ENCODE peak calls at places on chromosomes 12 and 14, in seven cellular contexts. One of them, this sample, is unnamed.

GRCh38 chr14:59020382-59020781 is 168.1 kb upstream of the DAAM1 start:
- DNase-seq in Peyer's patch: no peak
- DNase-seq in IMR-90: peak; percentile 46
- DNase-seq in HepG2: no peak
- DNase-seq in thyroid gland: peak; percentile 19
- DNase-seq in heart left ventricle: no peak
- DNase-seq in gastrocnemius medialis: no peak
- DNase-seq in this sample: no peak

GRCh38 chr14:65006251-65006721 is 19.6 kb downstream of the FNTB start:
- DNase-seq in thyroid gland: no peak
- DNase-seq in heart left ventricle: no peak
- DNase-seq in gastrocnemius medialis: no peak
- DNase-seq in HepG2: no peak
- DNase-seq in IMR-90: no peak
- DNase-seq in Peyer's patch: no peak
- DNase-seq in this sample: no peak

GRCh38 chr14:23022849-23023499 is 11.7 kb downstream of the PSMB5 start:
- DNase-seq in HepG2: no peak
- DNase-seq in Peyer's patch: no peak
- DNase-seq in IMR-90: no peak
- DNase-seq in thyroid gland: no peak
- DNase-seq in heart left ventricle: no peak
- DNase-seq in gastrocnemius medialis: no peak
- DNase-seq in this sample: no peak

GRCh38 chr12:64102339-64102738 is 119.8 kb downstream of the KICS2 start:
- DNase-seq in HepG2: no peak
- DNase-seq in IMR-90: no peak
- DNase-seq in thyroid gland: no peak
- DNase-seq in heart left ventricle: no peak
- DNase-seq in gastrocnemius medialis: no peak
- DNase-seq in Peyer's patch: no peak
- DNase-seq in this sample: no peak

GRCh38 chr14:54202288-54202687 is 194.5 kb upstream of the CDKN3 start:
- DNase-seq in IMR-90: peak; percentile 49
- DNase-seq in heart left ventricle: no peak
- DNase-seq in HepG2: no peak
- DNase-seq in gastrocnemius medialis: no peak
- DNase-seq in thyroid gland: no peak
- DNase-seq in Peyer's patch: no peak
- DNase-seq in this sample: no peak

GRCh38 chr12:125110641-125111360 is 45.6 kb downstream of the AACS start:
- DNase-seq in IMR-90: peak; percentile 74
- DNase-seq in HepG2: no peak
- DNase-seq in heart left ventricle: no peak
- DNase-seq in thyroid gland: no peak
- DNase-seq in Peyer's patch: no peak
- DNase-seq in gastrocnemius medialis: no peak
- DNase-seq in this sample: no peak

GRCh38 chr14:24256960-24257359 is 6.0 kb downstream of the TGM1 start:
- DNase-seq in thyroid gland: no peak
- DNase-seq in HepG2: no peak
- DNase-seq in gastrocnemius medialis: no peak
- DNase-seq in Peyer's patch: no peak
- DNase-seq in IMR-90: no peak
- DNase-seq in heart left ventricle: no peak
- DNase-seq in this sample: no peak

GRCh38 chr14:79337761-79338160 is 873.5 kb downstream of the DIO2 start:
- DNase-seq in Peyer's patch: no peak
- DNase-seq in heart left ventricle: no peak
- DNase-seq in gastrocnemius medialis: no peak
- DNase-seq in thyroid gland: no peak
- DNase-seq in IMR-90: no peak
- DNase-seq in HepG2: no peak
- DNase-seq in this sample: no peak

GRCh38 chr12:39931857-39932256 is 174.0 kb downstream of the SLC2A13 start:
- DNase-seq in gastrocnemius medialis: no peak
- DNase-seq in Peyer's patch: no peak
- DNase-seq in heart left ventricle: no peak
- DNase-seq in IMR-90: no peak
- DNase-seq in thyroid gland: no peak
- DNase-seq in HepG2: no peak
- DNase-seq in this sample: no peak

GRCh38 chr14:34064349-34064748 is 113.5 kb upstream of the EGLN3 start:
- DNase-seq in thyroid gland: peak; percentile 27
- DNase-seq in gastrocnemius medialis: peak; percentile 59
- DNase-seq in HepG2: no peak
- DNase-seq in IMR-90: peak; percentile 11
- DNase-seq in heart left ventricle: no peak
- DNase-seq in Peyer's patch: peak; percentile 57
- DNase-seq in this sample: peak; percentile 70

GRCh38 chr12:112419269-112420133 is 754 bp downstream of the PTPN11 start:
- DNase-seq in IMR-90: peak; percentile 82
- DNase-seq in Peyer's patch: peak; percentile 76
- DNase-seq in HepG2: peak; percentile 59
- DNase-seq in thyroid gland: peak; percentile 67
- DNase-seq in gastrocnemius medialis: peak; percentile 72
- DNase-seq in heart left ventricle: peak; percentile 74
- DNase-seq in this sample: peak; percentile 94

GRCh38 chr14:93320489-93320888 is 12.3 kb downstream of the BTBD7 start:
- DNase-seq in IMR-90: peak; percentile 23
- DNase-seq in thyroid gland: no peak
- DNase-seq in Peyer's patch: no peak
- DNase-seq in HepG2: no peak
- DNase-seq in gastrocnemius medialis: no peak
- DNase-seq in heart left ventricle: no peak
- DNase-seq in this sample: no peak

DNA sequence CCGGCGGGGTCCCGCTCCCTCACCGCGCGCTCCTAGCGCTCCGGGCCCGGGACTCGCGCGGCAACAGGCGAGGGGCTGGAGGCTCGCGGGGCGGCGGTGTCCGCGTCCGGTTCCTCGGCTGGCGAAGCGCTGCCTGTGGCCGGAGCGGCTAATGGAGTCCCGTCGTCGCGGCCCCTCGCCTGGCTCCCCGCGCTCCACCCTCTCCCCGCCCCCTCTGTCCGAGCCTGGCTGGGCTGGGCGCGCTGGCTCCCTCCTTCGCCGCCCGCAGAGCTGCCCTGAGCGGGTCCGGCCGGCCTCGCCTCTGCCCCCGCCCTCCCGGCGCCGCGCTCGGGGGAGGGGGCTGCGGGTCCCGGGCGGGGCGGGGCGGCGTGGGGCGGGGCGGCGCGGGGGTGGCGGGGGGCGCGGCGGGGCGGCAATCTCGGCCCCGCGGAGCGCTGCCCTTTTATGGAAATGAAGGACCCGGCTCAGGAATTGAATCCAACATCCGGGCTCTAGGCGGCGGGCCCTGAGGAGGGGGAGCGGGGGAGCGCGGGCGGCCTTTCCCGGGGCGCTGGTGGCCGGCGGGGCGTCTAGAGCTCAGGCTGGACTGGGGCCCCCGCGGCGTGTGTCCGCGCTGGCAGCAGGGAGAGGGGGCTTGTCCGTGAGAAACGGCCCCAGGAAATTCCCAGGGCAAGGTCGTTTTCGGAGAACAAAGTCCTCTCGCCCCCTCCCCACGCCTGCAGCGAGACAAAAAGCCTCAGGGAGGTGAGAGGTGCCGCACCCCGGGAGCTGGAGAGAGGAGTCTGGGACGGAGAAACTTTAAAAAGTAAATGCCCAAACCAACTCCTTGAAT is at the start of gene FERMT2:
- DNase-seq in Peyer's patch: peak; percentile 72
- DNase-seq in thyroid gland: peak; percentile 92
- DNase-seq in IMR-90: peak; percentile 82
- DNase-seq in HepG2: peak; percentile 79
- DNase-seq in heart left ventricle: peak; percentile 92
- DNase-seq in gastrocnemius medialis: peak; percentile 73
- DNase-seq in this sample: peak; percentile 96
- TF ChIP-seq CTCF in Peyer's patch: peak; percentile 11
- TF ChIP-seq CTCF in thyroid gland: no peak
- TF ChIP-seq CTCF in IMR-90: no peak
- TF ChIP-seq CTCF in HepG2: no peak
- TF ChIP-seq CTCF in heart left ventricle: no peak
- TF ChIP-seq CTCF in gastrocnemius medialis: no peak
- TF ChIP-seq CTCF in this sample: no peak

DNA sequence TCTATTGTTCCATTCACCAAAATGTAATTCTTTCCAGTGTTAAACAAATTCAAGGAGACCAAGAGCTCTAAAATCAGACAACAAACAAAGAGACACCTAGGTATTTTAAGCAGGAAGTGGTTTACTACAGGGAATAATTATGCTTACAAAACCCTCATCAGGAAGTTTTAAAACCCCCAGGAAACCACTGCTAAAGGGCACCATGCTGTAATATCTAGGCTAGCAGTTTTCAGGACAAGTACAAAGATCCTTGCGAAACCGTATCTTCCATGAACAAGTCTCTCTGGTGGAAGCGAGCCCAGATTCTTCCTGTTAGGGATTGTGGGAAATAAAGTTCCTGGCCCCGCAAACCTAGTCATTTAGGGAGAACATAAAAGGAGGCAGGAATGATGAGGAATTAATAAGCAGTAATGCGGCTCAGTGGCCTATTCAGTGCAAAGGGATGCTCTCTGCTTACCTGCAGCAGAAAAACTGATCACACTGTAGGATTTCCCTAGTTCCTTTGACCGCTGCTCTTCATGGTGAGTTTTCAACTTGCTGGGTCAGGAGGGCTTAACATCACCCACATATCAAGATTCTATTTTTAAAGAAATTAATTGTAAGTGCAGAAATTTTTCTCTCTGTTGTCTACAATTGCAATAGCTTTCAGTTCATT is 42.8 kb downstream of the ACSM4 start:
- DNase-seq in heart left ventricle: no peak
- DNase-seq in gastrocnemius medialis: no peak
- DNase-seq in Peyer's patch: no peak
- DNase-seq in IMR-90: no peak
- DNase-seq in HepG2: no peak
- DNase-seq in thyroid gland: no peak
- DNase-seq in this sample: no peak
- H3K4me3 ChIP-seq in heart left ventricle: no peak overlapping the region
- H3K4me3 ChIP-seq in gastrocnemius medialis: no peak overlapping the region
- H3K4me3 ChIP-seq in Peyer's patch: no peak overlapping the region
- H3K4me3 ChIP-seq in IMR-90: no peak overlapping the region
- H3K4me3 ChIP-seq in HepG2: no peak overlapping the region
- H3K4me3 ChIP-seq in thyroid gland: no peak overlapping the region
- H3K4me3 ChIP-seq in this sample: no peak overlapping the region

DNA sequence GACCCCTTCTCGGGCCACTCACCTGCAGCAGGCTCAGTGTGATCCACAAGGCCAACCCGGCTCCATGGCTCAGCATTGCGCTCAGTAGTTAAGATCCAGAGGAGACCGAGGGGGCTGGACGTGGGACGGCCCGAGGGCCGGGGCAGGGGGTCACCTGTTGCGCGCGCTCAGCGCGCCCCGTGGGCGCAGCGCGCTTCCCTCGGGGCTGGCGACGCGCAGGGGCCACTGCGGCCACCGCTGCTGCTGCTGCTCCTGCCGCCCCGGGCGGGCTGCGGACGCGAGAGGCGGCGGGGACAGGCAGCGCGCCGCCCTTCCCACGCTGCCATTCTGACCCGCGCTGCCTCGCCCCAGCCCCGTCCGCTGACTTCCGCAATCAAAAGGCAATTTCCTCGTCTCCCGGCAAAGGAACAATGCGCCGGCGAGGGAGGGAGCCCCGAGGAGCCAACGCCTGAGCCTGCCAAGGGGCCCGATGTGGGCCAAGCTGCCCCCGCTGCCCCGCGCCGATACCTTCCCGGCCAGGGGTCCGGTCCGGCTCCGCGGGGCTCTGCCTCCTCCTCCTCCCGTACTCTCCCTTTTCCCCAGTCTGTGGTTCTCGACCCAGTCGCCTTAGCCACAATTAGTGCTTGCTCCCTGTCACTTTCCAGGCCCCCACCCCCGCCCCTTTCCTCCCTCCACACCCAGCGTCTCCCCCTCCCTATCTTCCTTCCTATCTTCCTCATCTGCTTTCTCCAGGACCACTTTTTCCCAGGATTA is 27.3 kb downstream of the PTPRB start:
- DNase-seq in HepG2: no peak
- DNase-seq in gastrocnemius medialis: no peak
- DNase-seq in Peyer's patch: peak; percentile 74
- DNase-seq in heart left ventricle: peak; percentile 78
- DNase-seq in thyroid gland: peak; percentile 37
- DNase-seq in IMR-90: no peak
- DNase-seq in this sample: peak; percentile 89
- TF ChIP-seq POLR2A in HepG2: no peak
- TF ChIP-seq POLR2A in gastrocnemius medialis: peak; percentile 34
- TF ChIP-seq POLR2A in Peyer's patch: no peak
- TF ChIP-seq POLR2A in heart left ventricle: no peak
- TF ChIP-seq POLR2A in thyroid gland: no peak
- TF ChIP-seq POLR2A in IMR-90: no peak
- TF ChIP-seq POLR2A in this sample: no peak

DNA sequence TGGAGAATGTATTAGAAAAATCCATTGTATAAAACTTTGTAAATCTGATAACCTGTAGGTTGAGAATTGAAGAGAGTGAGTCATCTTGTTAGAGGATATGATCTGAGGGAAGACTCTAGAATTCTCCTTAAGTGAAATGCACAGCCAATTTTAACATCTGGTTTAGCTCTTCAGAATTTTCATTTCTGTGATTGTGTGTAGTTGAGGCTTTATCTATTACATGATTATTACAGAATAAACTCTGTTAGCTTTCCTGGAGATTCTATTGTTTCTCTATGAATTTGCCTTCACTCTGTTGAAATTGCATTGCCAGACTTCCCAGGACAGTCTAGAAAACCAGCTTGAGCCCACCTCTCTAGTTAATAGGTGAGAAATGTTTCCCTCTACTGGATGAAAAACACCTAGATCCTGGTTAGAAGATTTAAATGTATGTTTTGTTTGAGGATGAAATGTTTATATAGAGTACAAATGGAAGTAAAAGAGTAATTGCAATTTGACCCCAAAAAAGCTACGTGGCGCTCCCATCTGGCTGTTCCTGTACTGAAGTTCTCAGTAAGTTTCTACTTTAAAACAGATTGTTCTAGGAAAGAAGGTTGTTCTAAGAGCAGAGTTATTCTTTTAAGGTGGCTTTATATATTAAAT is 2.9 kb downstream of the NUDT4 start:
- DNase-seq in HepG2: peak; percentile 43
- DNase-seq in IMR-90: peak; percentile 70
- DNase-seq in thyroid gland: no peak
- DNase-seq in gastrocnemius medialis: no peak
- DNase-seq in heart left ventricle: no peak
- DNase-seq in Peyer's patch: no peak
- DNase-seq in this sample: no peak
- TF ChIP-seq CTCF in HepG2: peak; percentile 35
- TF ChIP-seq CTCF in IMR-90: peak; percentile 26
- TF ChIP-seq CTCF in thyroid gland: no peak
- TF ChIP-seq CTCF in gastrocnemius medialis: peak; percentile 16
- TF ChIP-seq CTCF in heart left ventricle: peak; percentile 18
- TF ChIP-seq CTCF in Peyer's patch: peak; percentile 30
- TF ChIP-seq CTCF in this sample: no peak

This sample was measured in lower leg skin.